ENCODE peak calls at places on chromosomes 12 and 14, in six cellular contexts. S is effector memory CD4-positive, alpha-beta T cell; K is body of pancreas; T is fibroblast of lung; Z is Peyer's patch; R is A549. O is an unnamed sample.
A peak's percentile ranks its signal among the peaks of the same experiment; 100 is the strongest.

GRCh38 chr12:18906354-18906753 is 168.4 kb downstream of the CAPZA3 start:
- DNase-seq in S (no peak), R (no peak), K (no peak), T (no peak), Z (no peak), O (no peak)

GRCh38 chr12:102948941-102949352 is 8.5 kb upstream of the ASCL1 start:
- DNase-seq in R (peak; percentile 47), K (peak; percentile 55), T (peak; percentile 6), S (peak; percentile 13), Z (peak; percentile 67), O (no peak)

GRCh38 chr14:49971156-49972141 is 78.6 kb downstream of the ARF6 start:
- DNase-seq in R (no peak), K (no peak), Z (no peak), T (no peak), S (peak; percentile 17), O (no peak)

GRCh38 chr12:130405332-130405731 is 67.6 kb downstream of the PIWIL1 start:
- DNase-seq in T (no peak), K (no peak), S (no peak), R (no peak), Z (no peak), O (no peak)

GRCh38 chr12:112122823-112123690 is 2.3 kb upstream of the TRAFD1 start:
- DNase-seq in S (no peak), T (peak; percentile 59), R (no peak), Z (no peak), K (no peak), O (peak; percentile 12)

GRCh38 chr14:75257241-75257640 is 21.4 kb upstream of the FOS start:
- DNase-seq in T (peak; percentile 28), S (no peak), Z (no peak), K (no peak), R (no peak), O (no peak)

GRCh38 chr14:104603623-104604401 is 760 bp downstream of the TMEM179 start:
- DNase-seq in R (no peak), S (no peak), Z (no peak), T (no peak), K (no peak), O (no peak)

GRCh38 chr12:43676183-43676813 is 82.3 kb downstream of the PUS7L start:
- DNase-seq in S (no peak), K (no peak), T (no peak), R (peak; percentile 15), Z (no peak), O (peak; percentile 54)

GRCh38 chr12:23428758-23429157 is 520.7 kb downstream of the SOX5 start:
- DNase-seq in T (no peak), Z (no peak), K (no peak), S (no peak), R (no peak), O (no peak)

GRCh38 chr12:123471374-123472068 is 13.6 kb downstream of the SNRNP35 start:
- DNase-seq in R (peak; percentile 28), T (peak; percentile 75), S (no peak), K (no peak), Z (no peak), O (peak; percentile 52)

GRCh38 chr12:31989987-31990386 is 30.8 kb downstream of the RESF1 start:
- DNase-seq in Z (no peak), S (no peak), T (peak; percentile 59), K (no peak), R (no peak), O (no peak)

GRCh38 chr14:35346738-35347322 is 54.6 kb downstream of the PSMA6 start:
- DNase-seq in T (no peak), K (no peak), Z (no peak), R (no peak), S (no peak), O (no peak)

GRCh38 chr12:102528111-102528510 is 47.7 kb upstream of the IGF1 start:
- DNase-seq in T (peak; percentile 36), S (no peak), Z (no peak), R (no peak), K (no peak), O (no peak)

GRCh38 chr12:52073531-52073950 is 3.8 kb downstream of the ATG101 start:
- DNase-seq in R (no peak), S (no peak), Z (peak; percentile 25), K (no peak), T (no peak), O (no peak)

GRCh38 chr12:52066346-52067080 is 3.3 kb upstream of the ATG101 start:
- DNase-seq in K (no peak), S (no peak), Z (no peak), T (no peak), R (no peak), O (peak; percentile 31)

GRCh38 chr12:52070243-52070925 is 606 bp downstream of the ATG101 start:
- DNase-seq in K (no peak), R (no peak), Z (no peak), T (no peak), S (no peak), O (no peak)

GRCh38 chr12:52067081-52067374 is 2.8 kb upstream of the ATG101 start:
- DNase-seq in K (no peak), S (no peak), Z (no peak), R (no peak), T (no peak), O (no peak)

GRCh38 chr12:52069410-52070242 is at the start of gene ATG101:
- DNase-seq in S (peak; percentile 79), T (peak; percentile 96), K (peak; percentile 90), R (peak; percentile 98), Z (peak; percentile 91), O (peak; percentile 96)
- H3K4me1 ChIP-seq in S (peaks cover 20% of the 10 kb centered on the region), T (peaks cover 23% of the 10 kb centered on the region), K (peaks cover 36% of the 10 kb centered on the region), R (peaks cover 16% of the 10 kb centered on the region), Z (peaks cover 15% of the 10 kb centered on the region), O (peaks cover 12% of the 10 kb centered on the region)

DNA sequence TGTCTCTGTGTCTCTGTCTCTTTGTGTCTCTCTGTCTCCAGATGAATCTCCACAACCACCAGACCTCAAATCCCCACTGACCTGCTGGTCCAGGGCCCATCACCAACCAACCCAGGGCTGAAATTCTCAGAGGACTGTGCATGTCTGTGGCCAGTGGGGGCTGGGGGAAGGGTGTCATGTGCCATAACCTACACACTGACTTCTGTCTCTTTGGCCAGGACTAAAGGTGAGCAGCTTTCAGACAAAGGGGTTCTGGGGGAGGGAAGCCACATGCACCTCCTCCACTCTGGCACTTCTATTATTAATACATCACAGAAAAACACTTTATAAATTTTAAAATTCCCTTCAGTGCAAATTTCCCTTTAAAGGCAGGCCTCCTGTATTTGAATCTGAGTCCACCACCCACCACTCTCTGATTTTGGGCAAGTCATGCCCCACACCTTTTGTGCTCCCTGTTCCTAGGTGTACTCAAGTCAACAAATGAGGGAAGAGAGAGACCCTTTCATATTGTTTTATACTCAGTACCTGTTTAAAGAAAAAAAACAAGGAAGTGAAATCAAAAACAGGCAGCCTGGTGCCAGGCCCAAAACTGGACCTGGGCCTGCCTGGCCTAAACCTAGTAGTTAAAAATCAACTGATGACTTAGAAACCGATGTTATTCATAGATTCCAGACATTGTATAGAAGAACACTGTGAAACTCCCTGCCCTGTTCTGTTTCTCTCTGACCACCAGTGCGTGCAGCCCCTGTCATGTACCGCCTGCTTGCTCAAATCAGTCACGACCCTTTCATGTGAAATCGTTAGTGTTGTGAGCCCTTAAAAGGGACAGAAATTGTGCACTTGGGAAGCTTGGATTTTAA is 80.2 kb downstream of the TUNAR start:
- DNase-seq in S (no peak), R (no peak), K (no peak), T (no peak), Z (no peak), O (no peak)
- H3K4me1 ChIP-seq in S (no peaks in the 10 kb centered on the region), R (no peaks in the 10 kb centered on the region), K (no peaks in the 10 kb centered on the region), T (no peaks in the 10 kb centered on the region), Z (no peaks in the 10 kb centered on the region), O (peaks cover 3% of the 10 kb centered on the region)

GRCh38 chr12:42474391-42474790 is 115.2 kb downstream of the PRICKLE1 start:
- DNase-seq in Z (no peak), R (peak; percentile 18), K (no peak), S (no peak), T (peak; percentile 81), O (no peak)
- H3K4me1 ChIP-seq in Z (no peaks in the 10 kb centered on the region), R (peaks cover 10% of the 10 kb centered on the region), K (peaks cover 3% of the 10 kb centered on the region), S (no peaks in the 10 kb centered on the region), T (peaks cover 9% of the 10 kb centered on the region), O (peaks cover 7% of the 10 kb centered on the region)

GRCh38 chr14:41830679-41831078 is 224.0 kb downstream of the LRFN5 start:
- DNase-seq in S (no peak), K (no peak), Z (no peak), T (peak; percentile 22), R (no peak), O (no peak)
- H3K4me1 ChIP-seq in S (no peaks in the 10 kb centered on the region), K (no peaks in the 10 kb centered on the region), Z (no peaks in the 10 kb centered on the region), T (no peaks in the 10 kb centered on the region), R (no peaks in the 10 kb centered on the region), O (no peaks in the 10 kb centered on the region)